ENCODE peak calls at places on chromosomes 16 and 17, in five cellular contexts. V, M, S, K and W are unnamed samples.

GRCh38 chr17:8489841-8490240 is 54.2 kb downstream of the NDEL1 start:
- DNase-seq in M (peak), V (no peak), S (no peak), K (no peak), W (peak)

GRCh38 chr16:56558024-56558747 is 6.7 kb upstream of the MT4 start:
- DNase-seq in S (peak), K (no peak), V (peak), M (peak), W (peak)

GRCh38 chr17:29723283-29724047 is 100.8 kb upstream of the CORO6 start:
- DNase-seq in S (no peak), M (no peak), V (no peak), K (no peak), W (no peak)

GRCh38 chr17:79776378-79777165 is 1.4 kb upstream of the CBX2 start:
- DNase-seq in S (no peak), V (no peak), M (no peak), K (no peak), W (no peak)

GRCh38 chr17:4836221-4836620 is 3.1 kb downstream of the MINK1 start:
- DNase-seq in S (no peak), M (no peak), K (no peak), V (no peak), W (no peak)

GRCh38 chr17:81577278-81578000 is 25.3 kb upstream of the FAAP100 start:
- DNase-seq in S (peak), M (no peak), K (no peak), V (peak), W (peak)

GRCh38 chr16:86576591-86577313 is 1.6 kb upstream of the FOXL1 start:
- DNase-seq in M (no peak), K (no peak), S (no peak), V (peak), W (peak)

GRCh38 chr16:24839347-24839972 is 6.3 kb upstream of the SLC5A11 start:
- DNase-seq in K (no peak), V (no peak), S (no peak), M (no peak), W (no peak)

GRCh38 chr17:6099492-6099891 is 29.3 kb downstream of the WSCD1 start:
- DNase-seq in S (no peak), K (no peak), V (no peak), M (no peak), W (no peak)

GRCh38 chr16:56269824-56270684 is 78.8 kb downstream of the GNAO1 start:
- DNase-seq in S (peak), V (no peak), M (peak), K (no peak), W (peak)

GRCh38 chr16:15598648-15599190 is 44.2 kb downstream of the MARF1 start:
- DNase-seq in M (no peak), K (no peak), V (no peak), S (no peak), W (no peak)

GRCh38 chr16:15593235-15593634 is 49.7 kb downstream of the MARF1 start:
- DNase-seq in S (no peak), K (no peak), V (no peak), M (no peak), W (no peak)

GRCh38 chr16:15599303-15600070 is 43.5 kb downstream of the MARF1 start:
- DNase-seq in M (no peak), V (no peak), S (no peak), K (no peak), W (no peak)

GRCh38 chr16:15597822-15598647 is 44.9 kb downstream of the MARF1 start:
- DNase-seq in V (no peak), K (no peak), S (no peak), M (no peak), W (no peak)

GRCh38 chr16:15597135-15597534 is 45.8 kb downstream of the MARF1 start:
- DNase-seq in K (no peak), S (no peak), M (no peak), V (no peak), W (no peak)
- H3K4me3 ChIP-seq in K (no peak), S (no peak), M (no peak), V (no peak), W (no peak)

GRCh38 chr17:60901222-60901621 is 223.6 kb downstream of the BCAS3 start:
- DNase-seq in V (peak), M (peak), S (peak), K (no peak), W (peak)
- TF ChIP-seq CTCF in V (no peak), M (peak), S (no peak), K (no peak), W (peak)

DNA sequence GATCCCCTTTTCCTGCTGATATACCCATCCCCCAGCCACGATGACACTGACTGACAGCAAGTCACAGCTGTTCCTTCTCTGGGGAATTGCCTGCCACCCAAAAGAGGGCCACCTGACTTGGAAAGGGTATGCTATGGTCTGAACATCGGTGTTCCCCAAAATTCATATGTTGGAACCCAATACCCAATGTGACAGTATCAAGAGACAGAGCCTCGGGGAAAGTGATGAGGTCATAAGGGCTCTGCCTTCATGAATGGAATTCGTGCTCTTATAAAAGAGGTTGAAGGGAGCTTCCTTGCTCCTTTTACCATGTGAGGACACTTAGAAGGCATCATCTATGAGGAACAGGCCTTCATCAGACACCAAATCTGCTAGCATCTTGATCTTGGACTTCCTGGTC is 7.6 kb upstream of the MARVELD3 start:
- DNase-seq in M (no peak), K (no peak), V (no peak), S (no peak), W (no peak)
- H3K4me3 ChIP-seq in M (no peak), K (no peak), V (no peak), S (no peak), W (no peak)

GRCh38 chr16:66517586-66518263 is 32.2 kb downstream of the TK2 start:
- DNase-seq in S (no peak), V (no peak), M (no peak), K (no peak), W (no peak)

GRCh38 chr16:66516172-66516807 is 33.6 kb downstream of the TK2 start:
- DNase-seq in M (no peak), S (no peak), K (no peak), V (no peak), W (no peak)

GRCh38 chr16:66516808-66517585 is 32.9 kb downstream of the TK2 start:
- DNase-seq in S (peak), V (peak), K (peak), M (peak), W (peak)

GRCh38 chr16:66512589-66513404 is 37.1 kb downstream of the TK2 start:
- DNase-seq in M (no peak), S (peak), V (peak), K (no peak), W (peak)

DNA sequence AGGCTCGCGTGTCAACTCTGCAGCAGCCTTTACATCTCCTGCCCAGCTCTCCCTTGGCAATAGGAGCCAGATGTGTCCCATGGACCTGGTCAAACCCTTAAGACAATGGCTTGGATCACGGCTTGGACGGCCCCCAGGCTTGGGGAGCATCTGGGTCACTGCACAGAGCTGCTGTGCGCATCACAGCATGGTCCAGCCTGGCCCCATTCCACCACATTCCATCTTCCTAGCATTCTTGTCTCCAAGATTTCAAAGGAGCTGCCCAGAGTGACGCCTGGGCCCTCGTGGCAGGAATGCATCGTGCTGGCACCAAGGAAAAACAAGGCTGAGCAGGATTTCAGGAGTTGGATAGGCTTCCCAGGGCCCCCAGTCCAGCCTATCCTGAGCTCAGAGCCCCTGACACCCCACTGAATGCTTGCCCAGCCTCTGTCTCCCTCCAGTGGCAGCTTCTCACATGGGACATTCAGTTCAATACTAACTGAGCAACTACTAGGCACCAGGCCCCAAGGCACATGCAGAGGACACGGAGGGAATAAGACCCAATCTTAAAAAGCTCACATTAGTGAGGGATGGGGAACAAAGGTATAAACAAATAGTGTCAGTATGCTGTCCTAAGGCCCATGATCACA is 34.3 kb downstream of the TK2 start:
- DNase-seq in M (peak), S (peak), V (no peak), K (no peak), W (peak)
- TF ChIP-seq CTCF in M (peak), S (peak), V (peak), K (peak), W (peak)

DNA sequence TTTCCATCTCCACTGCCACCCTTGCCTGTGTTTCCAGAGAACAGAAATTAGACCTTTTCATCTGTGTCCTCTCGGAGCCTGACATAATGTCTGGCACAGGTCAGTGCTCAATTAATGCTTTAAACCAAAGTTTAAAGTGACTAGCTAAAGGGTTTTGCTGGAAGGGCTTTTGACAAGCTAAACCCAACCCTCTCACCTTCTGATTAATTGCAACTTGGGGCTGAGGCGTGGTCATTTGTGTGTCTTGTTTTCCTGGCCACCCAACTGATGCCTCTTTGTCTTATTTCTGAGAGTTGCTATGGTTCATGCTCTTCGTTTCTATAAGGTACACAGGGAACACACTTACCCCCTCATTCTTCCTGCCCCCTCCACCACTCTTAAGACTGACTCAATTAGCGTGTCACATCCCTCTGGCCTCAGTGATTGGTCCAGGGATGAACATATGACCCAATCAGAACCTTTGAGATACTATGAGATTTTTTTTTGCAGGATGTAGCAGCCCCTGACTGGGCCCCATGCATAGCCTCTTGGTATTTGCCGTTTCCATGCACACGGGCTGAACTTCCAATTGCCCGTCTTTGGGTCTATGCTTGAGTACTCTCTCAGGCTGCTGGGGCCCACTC is 15.8 kb upstream of the BRD7 start:
- DNase-seq in V (no peak), M (no peak), K (no peak), S (no peak), W (no peak)
- H3K4me3 ChIP-seq in V (no peak), M (no peak), K (no peak), S (no peak), W (no peak)

DNA sequence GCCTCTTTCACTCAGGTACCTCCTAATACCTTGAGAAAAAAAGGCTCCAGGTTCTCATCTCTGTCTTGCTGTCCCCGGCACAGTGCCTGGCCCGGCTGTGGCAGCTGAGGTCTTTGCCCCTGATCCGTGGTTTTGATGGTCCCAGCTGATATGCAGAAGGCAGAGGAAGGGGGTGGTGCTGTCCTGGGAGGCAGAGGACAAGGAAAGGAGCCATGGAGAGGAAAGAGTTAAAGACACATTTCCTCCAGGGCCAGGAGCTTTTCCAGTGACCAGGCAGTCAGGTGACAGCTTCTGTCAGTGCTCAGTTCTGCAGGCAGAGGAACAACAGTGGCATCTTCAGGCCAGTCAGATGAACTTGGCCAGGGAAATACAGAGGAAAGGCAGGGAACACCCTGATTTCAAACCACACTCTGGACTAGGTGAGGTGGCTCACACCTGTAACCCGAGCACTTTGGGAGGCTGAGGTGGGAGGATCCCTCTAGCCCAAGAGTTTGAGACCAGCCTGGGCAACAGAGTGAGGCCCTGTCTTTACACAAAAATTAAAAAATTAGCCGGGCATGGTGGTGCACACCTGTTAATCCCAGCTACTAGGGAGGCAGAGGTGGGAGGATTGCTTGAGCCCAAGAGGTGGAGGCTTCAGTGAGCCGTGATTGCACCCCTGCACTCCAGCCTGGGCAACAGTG is 3.3 kb upstream of the COG1 start:
- DNase-seq in V (peak), M (peak), S (peak), K (no peak), W (peak)
- TF ChIP-seq CTCF in V (peak), M (peak), S (peak), K (peak), W (peak)

GRCh38 chr16:73062640-73063283 is 14.8 kb upstream of the ZFHX3 start:
- DNase-seq in M (no peak), K (no peak), V (no peak), S (no peak), W (peak)
- H3K4me3 ChIP-seq in M (no peak), K (no peak), V (no peak), S (no peak), W (no peak)